ENCODE peak calls at places on chromosomes 11 and 22, in ten cellular contexts. V, A, S, E, G, Z, F, Q, I and K are unnamed samples.

GRCh38 chr22:48547971-48548370 is 1279.7 kb downstream of the BRD1 start:
- DNase-seq in Z (no peak), G (no peak), Q (no peak), A (no peak), F (no peak), V (no peak), E (no peak), S (no peak), I (no peak), K (no peak)

GRCh38 chr11:1682225-1682901 is 14.6 kb upstream of the KRTAP5-6 start:
- DNase-seq in E (no peak), S (no peak), A (no peak), V (no peak), G (no peak), I (no peak), F (no peak), Q (no peak), Z (no peak), K (no peak)

GRCh38 chr22:24427500-24428164 is at the start of gene ADORA2A:
- DNase-seq in E (no peak), Q (no peak), S (peak; percentile 51), F (no peak), I (no peak), Z (no peak), G (peak; percentile 54), A (no peak), V (peak; percentile 89), K (no peak)

GRCh38 chr22:50325444-50326224 is 1.2 kb downstream of the DENND6B start:
- DNase-seq in G (no peak), S (no peak), A (no peak), F (no peak), I (no peak), Q (no peak), Z (no peak), V (no peak), E (no peak), K (no peak)

GRCh38 chr11:22688914-22689313 is 22.5 kb downstream of the GAS2 start:
- DNase-seq in V (no peak), F (no peak), A (no peak), Q (no peak), G (no peak), E (no peak), S (no peak), I (no peak), Z (no peak), K (no peak)

GRCh38 chr11:2466869-2467694 is 22.3 kb downstream of the KCNQ1 start:
- DNase-seq in G (no peak), V (no peak), E (no peak), A (no peak), I (peak; percentile 65), Z (peak; percentile 43), Q (no peak), S (peak; percentile 49), F (no peak), K (no peak)

GRCh38 chr11:119108151-119108856 is 1.2 kb downstream of the C2CD2L start:
- DNase-seq in F (no peak), E (no peak), A (no peak), Z (no peak), V (peak; percentile 87), G (no peak), I (peak; percentile 60), Q (no peak), S (peak; percentile 72), K (no peak)

GRCh38 chr11:131632971-131633370 is 262.6 kb downstream of the NTM start:
- DNase-seq in A (no peak), F (no peak), Z (no peak), I (no peak), Q (no peak), V (no peak), E (no peak), G (no peak), S (no peak), K (no peak)

GRCh38 chr11:126317681-126318641 is 14.1 kb downstream of the DCPS start:
- DNase-seq in Q (peak; percentile 94), S (peak; percentile 46), G (peak; percentile 89), Z (peak; percentile 85), F (no peak), V (peak; percentile 90), E (peak; percentile 53), I (peak; percentile 88), A (no peak), K (peak; percentile 96)

GRCh38 chr11:12680246-12680939 is 6.2 kb downstream of the TEAD1 start:
- DNase-seq in A (peak; percentile 78), Z (peak; percentile 89), F (peak; percentile 92), V (peak; percentile 93), E (peak; percentile 60), G (peak; percentile 91), S (peak; percentile 92), Q (peak; percentile 95), I (peak; percentile 91), K (no peak)

GRCh38 chr11:111937461-111937769 is 272 bp downstream of the DIXDC1 start:
- DNase-seq in A (no peak), S (peak; percentile 46), Q (no peak), Z (no peak), V (no peak), E (no peak), F (no peak), I (no peak), G (no peak), K (no peak)

GRCh38 chr11:111934301-111934700 is 2.8 kb upstream of the DIXDC1 start:
- DNase-seq in I (no peak), F (no peak), Z (no peak), S (no peak), A (no peak), E (no peak), G (no peak), Q (no peak), V (no peak), K (no peak)

GRCh38 chr11:111937859-111938258 is 716 bp downstream of the DIXDC1 start:
- DNase-seq in V (no peak), F (no peak), E (no peak), G (no peak), Q (peak; percentile 26), S (no peak), Z (no peak), I (no peak), A (no peak), K (no peak)

GRCh38 chr11:111935331-111936044 is 1.7 kb upstream of the DIXDC1 start:
- DNase-seq in E (no peak), S (no peak), Z (no peak), G (no peak), I (no peak), V (no peak), A (no peak), F (no peak), Q (no peak), K (no peak)

DNA sequence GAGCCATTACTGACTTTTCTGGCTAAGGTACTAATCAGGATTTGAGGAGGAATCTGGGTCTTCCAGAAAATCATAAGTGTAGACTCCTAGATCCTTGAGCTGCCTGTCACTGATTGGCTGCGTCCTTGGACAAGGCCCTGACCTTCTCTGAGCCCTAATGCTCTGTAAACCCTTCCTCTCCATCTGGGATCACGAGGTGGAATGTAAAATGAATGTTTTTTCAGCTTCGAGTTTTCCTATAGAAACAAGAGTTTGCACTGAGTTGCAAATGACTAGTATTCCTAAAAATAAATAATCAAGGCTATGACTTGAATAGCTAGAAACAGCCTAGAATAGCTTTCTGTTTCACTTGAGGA is 1.1 kb upstream of the DIXDC1 start:
- DNase-seq in S (no peak), V (no peak), Z (no peak), Q (peak; percentile 32), F (no peak), A (no peak), G (no peak), I (no peak), E (no peak), K (no peak)
- H3K4me3 ChIP-seq in S (no peak overlapping the region), V (no peak overlapping the region), Z (peak overlapping the region; percentile 80), Q (peak overlapping the region; percentile 60), F (peak overlapping the region; percentile 71), A (no peak overlapping the region), G (peak overlapping the region; percentile 86), I (no peak overlapping the region), E (no peak overlapping the region), K (peak overlapping the region; percentile 81)

GRCh38 chr11:117796456-117797428 is at the start of gene DSCAML1:
- DNase-seq in A (peak; percentile 62), Q (no peak), Z (no peak), F (no peak), G (no peak), I (no peak), V (peak; percentile 85), S (no peak), E (no peak), K (no peak)
- H3K4me3 ChIP-seq in A (peak within 1 kb of the TSS; percentile 45), Q (no peak within 1 kb of the TSS), Z (peak within 1 kb of the TSS; percentile 13), F (peak within 1 kb of the TSS; percentile 49), G (peak within 1 kb of the TSS; percentile 50), I (no peak within 1 kb of the TSS), V (peak within 1 kb of the TSS; percentile 43), S (peak within 1 kb of the TSS; percentile 34), E (no peak within 1 kb of the TSS), K (peak within 1 kb of the TSS; percentile 45)

DNA sequence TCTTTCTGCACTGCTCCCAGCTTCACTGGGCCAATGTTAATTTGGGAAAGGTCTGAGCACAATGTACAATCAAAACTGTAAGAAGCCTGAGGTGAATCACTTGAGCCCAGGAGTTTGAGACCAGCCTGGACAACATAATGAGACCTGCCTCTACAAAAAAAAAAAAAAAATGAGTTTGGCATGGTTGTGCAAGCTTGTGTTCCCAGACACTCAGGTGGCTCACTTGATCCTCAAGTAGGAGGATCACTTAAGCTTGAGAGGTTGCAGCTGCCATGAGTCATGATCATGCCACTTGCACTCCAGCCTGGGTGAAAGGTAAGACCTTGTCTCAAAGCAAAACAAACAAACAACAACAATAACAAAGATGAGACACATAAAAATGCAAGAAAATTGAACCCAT is 38.6 kb upstream of the SC5D start:
- DNase-seq in Z (no peak), G (no peak), F (no peak), A (no peak), V (no peak), Q (no peak), E (no peak), S (no peak), I (no peak), K (no peak)
- H3K4me3 ChIP-seq in Z (no peak overlapping the region), G (no peak overlapping the region), F (no peak overlapping the region), A (no peak overlapping the region), V (no peak overlapping the region), Q (no peak overlapping the region), E (no peak overlapping the region), S (no peak overlapping the region), I (no peak overlapping the region), K (no peak overlapping the region)

GRCh38 chr11:10600570-10601248 is 32.2 kb upstream of the LYVE1 start:
- DNase-seq in Q (no peak), S (peak; percentile 6), E (no peak), A (no peak), F (no peak), V (no peak), Z (no peak), G (peak; percentile 79), I (no peak), K (peak; percentile 89)
- H3K4me3 ChIP-seq in Q (no peak overlapping the region), S (no peak overlapping the region), E (no peak overlapping the region), A (no peak overlapping the region), F (no peak overlapping the region), V (no peak overlapping the region), Z (no peak overlapping the region), G (no peak overlapping the region), I (no peak overlapping the region), K (no peak overlapping the region)